ENCODE peak calls at places on chromosome 3, in nine cellular contexts. O is T-helper 1 cell; Z is T-cell; A is activated CD8-positive, alpha-beta memory T cell treated with anti-CD3 and anti-CD28 coated beads, Interleukin-2, amount 50 U/mL, for 4 hours; B is CD8-positive, alpha-beta T cell; L is colonic mucosa; W is T follicular helper cell; Y is ACHN; T is foreskin fibroblast. E is an unnamed sample.

GRCh38 chr3:111692593-111693552 is 97.7 kb upstream of the ZBED2 start:
- DNase-seq in O (no peak), T (no peak), L (no peak), B (no peak), Z (no peak), A (no peak), W (no peak), Y (no peak), E (no peak)

GRCh38 chr3:115960799-115961198 is 337.5 kb downstream of the GAP43 start:
- DNase-seq in Y (no peak), T (no peak), B (no peak), Z (no peak), O (no peak), A (no peak), W (no peak), L (no peak), E (no peak)

GRCh38 chr3:50028336-50028735 is 60.4 kb upstream of the RBM5 start:
- DNase-seq in A (no peak), Z (no peak), Y (peak), W (no peak), B (no peak), O (no peak), T (no peak), L (no peak), E (peak)

GRCh38 chr3:2303567-2303966 is 204.9 kb downstream of the CNTN4 start:
- DNase-seq in B (no peak), Y (peak), A (no peak), O (no peak), T (no peak), W (no peak), Z (no peak), L (peak), E (peak)

GRCh38 chr3:180870008-180870733 is 42.3 kb upstream of the FXR1 start:
- DNase-seq in W (no peak), L (peak), Z (no peak), B (no peak), Y (no peak), O (no peak), T (no peak), A (no peak), E (no peak)

GRCh38 chr3:70982700-70983140 is 600.8 kb downstream of the FOXP1 start:
- DNase-seq in O (no peak), Y (peak), W (no peak), L (peak), A (no peak), B (no peak), Z (peak), T (peak), E (peak)

GRCh38 chr3:49248828-49249227 is 28.2 kb downstream of the C3orf62 start:
- DNase-seq in Y (no peak), B (no peak), W (no peak), O (no peak), Z (no peak), T (no peak), A (no peak), L (no peak), E (peak)

GRCh38 chr3:133964547-133964946 is 65.2 kb downstream of the SLCO2A1 start:
- DNase-seq in Z (no peak), A (no peak), T (no peak), O (no peak), Y (peak), W (no peak), B (no peak), L (no peak), E (no peak)

GRCh38 chr3:10554746-10555145 is 49.4 kb upstream of the ATP2B2 start:
- DNase-seq in B (no peak), W (no peak), O (no peak), L (no peak), Z (no peak), A (no peak), Y (no peak), T (no peak), E (no peak)

GRCh38 chr3:66593978-66594377 is 93.2 kb upstream of the LRIG1 start:
- DNase-seq in Z (no peak), B (no peak), L (no peak), T (peak), Y (no peak), A (no peak), O (no peak), W (no peak), E (peak)

GRCh38 chr3:195612075-195612800 is 28.5 kb upstream of the APOD start:
- DNase-seq in Z (no peak), B (no peak), O (no peak), W (no peak), T (peak), Y (no peak), A (no peak), L (no peak), E (no peak)

GRCh38 chr3:137134431-137134830 is 176.6 kb downstream of the IL20RB start:
- DNase-seq in B (no peak), O (no peak), Z (no peak), A (no peak), W (no peak), L (no peak), T (no peak), Y (no peak), E (no peak)

GRCh38 chr3:108125151-108125540 is 34.3 kb upstream of the CD47 start:
- DNase-seq in Y (no peak), T (no peak), L (no peak), B (no peak), A (no peak), W (no peak), Z (no peak), O (no peak), E (no peak)

GRCh38 chr3:188529228-188529627 is 375.3 kb downstream of the LPP start:
- DNase-seq in Y (no peak), T (no peak), L (no peak), W (no peak), O (no peak), A (no peak), Z (no peak), B (no peak), E (no peak)

GRCh38 chr3:52056521-52056967 is at the start of gene DUSP7:
- DNase-seq in Z (peak), W (peak), A (peak), Y (peak), L (peak), O (peak), B (peak), T (peak), E (no peak)

GRCh38 chr3:46483799-46484198 is 14.0 kb upstream of the RTP3 start:
- DNase-seq in T (no peak), L (no peak), B (no peak), Z (no peak), W (no peak), A (no peak), O (no peak), Y (no peak), E (no peak)

GRCh38 chr3:59133350-59133749 is 83.5 kb upstream of the CFAP20DC start:
- DNase-seq in T (no peak), Z (no peak), A (no peak), Y (no peak), O (no peak), W (no peak), L (no peak), B (no peak), E (no peak)

GRCh38 chr3:49343163-49343562 is 3.3 kb upstream of the USP4 start:
- DNase-seq in A (no peak), O (no peak), Y (no peak), T (no peak), W (no peak), B (no peak), Z (no peak), L (no peak), E (no peak)

GRCh38 chr3:110420158-110420641 is 651.4 kb upstream of the NECTIN3 start:
- DNase-seq in A (no peak), W (no peak), Z (no peak), O (no peak), B (no peak), Y (peak), T (peak), L (no peak), E (peak)

GRCh38 chr3:64445318-64446300 is 220.3 kb upstream of the PRICKLE2 start:
- DNase-seq in B (no peak), A (no peak), O (no peak), Y (peak), L (peak), Z (no peak), T (no peak), W (no peak), E (peak)

GRCh38 chr3:188284455-188285212 is 130.7 kb downstream of the LPP start:
- DNase-seq in O (no peak), W (no peak), A (no peak), L (no peak), Z (no peak), B (no peak), Y (no peak), T (no peak), E (no peak)

GRCh38 chr3:133474251-133474801 is 74.5 kb downstream of the BFSP2 start:
- DNase-seq in Y (no peak), B (no peak), W (no peak), A (no peak), O (no peak), T (peak), Z (no peak), L (peak), E (no peak)

GRCh38 chr3:156148946-156149348 is 28.6 kb downstream of the KCNAB1 start:
- DNase-seq in T (no peak), W (no peak), Y (no peak), A (no peak), B (no peak), O (no peak), L (no peak), Z (no peak), E (peak)

GRCh38 chr3:127620637-127621375 is 8.2 kb upstream of the PODXL2 start:
- DNase-seq in A (no peak), W (no peak), Y (no peak), B (no peak), O (no peak), T (no peak), Z (no peak), L (no peak), E (no peak)

GRCh38 chr3:13095408-13095861 is 22.2 kb upstream of the IQSEC1 start:
- DNase-seq in Z (no peak), Y (no peak), T (no peak), W (no peak), O (no peak), A (no peak), L (no peak), B (no peak), E (no peak)

GRCh38 chr3:152352559-152352958 is 83.8 kb downstream of the MBNL1 start:
- DNase-seq in B (no peak), Z (no peak), Y (no peak), W (no peak), A (no peak), L (no peak), O (no peak), T (no peak), E (peak)

GRCh38 chr3:152320201-152320617 is 51.5 kb downstream of the MBNL1 start:
- DNase-seq in T (no peak), A (no peak), B (no peak), Z (no peak), W (no peak), O (no peak), Y (no peak), L (no peak), E (peak)